ENCODE peak calls at places on chromosomes 2 and 18, in seven cellular contexts. One of them, this sample, is unnamed.

GRCh38 chr2:35783723-35784122 is 571.9 kb upstream of the CRIM1 start:
- DNase-seq in upper lobe of left lung: no peak
- DNase-seq in esophagus squamous epithelium: no peak
- DNase-seq in IMR-90: no peak
- DNase-seq in body of pancreas: peak
- DNase-seq in vagina: no peak
- DNase-seq in right lobe of liver: no peak
- DNase-seq in this sample: no peak

GRCh38 chr2:11134349-11134748 is 20.9 kb upstream of the SLC66A3 start:
- DNase-seq in upper lobe of left lung: no peak
- DNase-seq in esophagus squamous epithelium: no peak
- DNase-seq in IMR-90: no peak
- DNase-seq in body of pancreas: no peak
- DNase-seq in vagina: no peak
- DNase-seq in right lobe of liver: no peak
- DNase-seq in this sample: no peak

GRCh38 chr2:55620123-55620779 is 2.8 kb upstream of the PPP4R3B start:
- DNase-seq in upper lobe of left lung: no peak
- DNase-seq in esophagus squamous epithelium: no peak
- DNase-seq in IMR-90: peak
- DNase-seq in body of pancreas: peak
- DNase-seq in vagina: no peak
- DNase-seq in right lobe of liver: no peak
- DNase-seq in this sample: no peak

GRCh38 chr2:45014016-45014702 is 4.9 kb upstream of the SIX2 start:
- DNase-seq in upper lobe of left lung: peak
- DNase-seq in esophagus squamous epithelium: no peak
- DNase-seq in IMR-90: no peak
- DNase-seq in body of pancreas: peak
- DNase-seq in vagina: no peak
- DNase-seq in right lobe of liver: peak
- DNase-seq in this sample: peak

GRCh38 chr2:196268538-196269338 is 97.4 kb upstream of the STK17B start:
- DNase-seq in upper lobe of left lung: no peak
- DNase-seq in esophagus squamous epithelium: no peak
- DNase-seq in IMR-90: peak
- DNase-seq in body of pancreas: no peak
- DNase-seq in vagina: no peak
- DNase-seq in right lobe of liver: no peak
- DNase-seq in this sample: no peak

GRCh38 chr2:237354930-237355329 is 59.0 kb downstream of the COL6A3 start:
- DNase-seq in upper lobe of left lung: no peak
- DNase-seq in esophagus squamous epithelium: no peak
- DNase-seq in IMR-90: peak
- DNase-seq in body of pancreas: no peak
- DNase-seq in vagina: peak
- DNase-seq in right lobe of liver: no peak
- DNase-seq in this sample: no peak

GRCh38 chr2:18795881-18796280 is 206.5 kb upstream of the NT5C1B start:
- DNase-seq in upper lobe of left lung: no peak
- DNase-seq in esophagus squamous epithelium: no peak
- DNase-seq in IMR-90: peak
- DNase-seq in body of pancreas: no peak
- DNase-seq in vagina: no peak
- DNase-seq in right lobe of liver: no peak
- DNase-seq in this sample: no peak

GRCh38 chr2:219041252-219041651 is at the start of gene CFAP65:
- DNase-seq in upper lobe of left lung: no peak
- DNase-seq in esophagus squamous epithelium: no peak
- DNase-seq in IMR-90: peak
- DNase-seq in body of pancreas: peak
- DNase-seq in vagina: no peak
- DNase-seq in right lobe of liver: no peak
- DNase-seq in this sample: no peak

GRCh38 chr2:74077636-74078035 is 70.1 kb downstream of the BOLA3 start:
- DNase-seq in upper lobe of left lung: no peak
- DNase-seq in esophagus squamous epithelium: no peak
- DNase-seq in IMR-90: no peak
- DNase-seq in body of pancreas: no peak
- DNase-seq in vagina: no peak
- DNase-seq in right lobe of liver: no peak
- DNase-seq in this sample: peak

GRCh38 chr2:18455256-18455862 is 105.1 kb downstream of the RDH14 start:
- DNase-seq in upper lobe of left lung: no peak
- DNase-seq in esophagus squamous epithelium: no peak
- DNase-seq in IMR-90: peak
- DNase-seq in body of pancreas: no peak
- DNase-seq in vagina: no peak
- DNase-seq in right lobe of liver: no peak
- DNase-seq in this sample: no peak

GRCh38 chr2:2101924-2102323 is 229.2 kb downstream of the MYT1L start:
- DNase-seq in upper lobe of left lung: no peak
- DNase-seq in esophagus squamous epithelium: no peak
- DNase-seq in IMR-90: no peak
- DNase-seq in body of pancreas: no peak
- DNase-seq in vagina: no peak
- DNase-seq in right lobe of liver: no peak
- DNase-seq in this sample: no peak

GRCh38 chr18:62519684-62520083 is 3.1 kb upstream of the ZCCHC2 start:
- DNase-seq in upper lobe of left lung: no peak
- DNase-seq in esophagus squamous epithelium: no peak
- DNase-seq in IMR-90: no peak
- DNase-seq in body of pancreas: no peak
- DNase-seq in vagina: no peak
- DNase-seq in right lobe of liver: no peak
- DNase-seq in this sample: no peak

GRCh38 chr2:151637284-151637781 is 96.9 kb downstream of the NEB start:
- DNase-seq in upper lobe of left lung: no peak
- DNase-seq in esophagus squamous epithelium: no peak
- DNase-seq in IMR-90: no peak
- DNase-seq in body of pancreas: no peak
- DNase-seq in vagina: no peak
- DNase-seq in right lobe of liver: no peak
- DNase-seq in this sample: peak

GRCh38 chr2:101999122-101999789 is 7.5 kb downstream of the IL1R2 start:
- DNase-seq in upper lobe of left lung: no peak
- DNase-seq in esophagus squamous epithelium: no peak
- DNase-seq in IMR-90: peak
- DNase-seq in body of pancreas: peak
- DNase-seq in vagina: no peak
- DNase-seq in right lobe of liver: no peak
- DNase-seq in this sample: no peak

GRCh38 chr2:112065486-112065885 is 10.4 kb downstream of the TMEM87B start:
- DNase-seq in upper lobe of left lung: no peak
- DNase-seq in esophagus squamous epithelium: no peak
- DNase-seq in IMR-90: no peak
- DNase-seq in body of pancreas: no peak
- DNase-seq in vagina: no peak
- DNase-seq in right lobe of liver: no peak
- DNase-seq in this sample: no peak

GRCh38 chr2:112065966-112066365 is 10.9 kb downstream of the TMEM87B start:
- DNase-seq in upper lobe of left lung: no peak
- DNase-seq in esophagus squamous epithelium: no peak
- DNase-seq in IMR-90: peak
- DNase-seq in body of pancreas: no peak
- DNase-seq in vagina: no peak
- DNase-seq in right lobe of liver: no peak
- DNase-seq in this sample: no peak

GRCh38 chr2:112061840-112062239 is 6.8 kb downstream of the TMEM87B start:
- DNase-seq in upper lobe of left lung: no peak
- DNase-seq in esophagus squamous epithelium: no peak
- DNase-seq in IMR-90: no peak
- DNase-seq in body of pancreas: no peak
- DNase-seq in vagina: no peak
- DNase-seq in right lobe of liver: no peak
- DNase-seq in this sample: no peak

GRCh38 chr2:112061299-112061698 is 6.2 kb downstream of the TMEM87B start:
- DNase-seq in upper lobe of left lung: no peak
- DNase-seq in esophagus squamous epithelium: no peak
- DNase-seq in IMR-90: no peak
- DNase-seq in body of pancreas: no peak
- DNase-seq in vagina: no peak
- DNase-seq in right lobe of liver: no peak
- DNase-seq in this sample: no peak

DNA sequence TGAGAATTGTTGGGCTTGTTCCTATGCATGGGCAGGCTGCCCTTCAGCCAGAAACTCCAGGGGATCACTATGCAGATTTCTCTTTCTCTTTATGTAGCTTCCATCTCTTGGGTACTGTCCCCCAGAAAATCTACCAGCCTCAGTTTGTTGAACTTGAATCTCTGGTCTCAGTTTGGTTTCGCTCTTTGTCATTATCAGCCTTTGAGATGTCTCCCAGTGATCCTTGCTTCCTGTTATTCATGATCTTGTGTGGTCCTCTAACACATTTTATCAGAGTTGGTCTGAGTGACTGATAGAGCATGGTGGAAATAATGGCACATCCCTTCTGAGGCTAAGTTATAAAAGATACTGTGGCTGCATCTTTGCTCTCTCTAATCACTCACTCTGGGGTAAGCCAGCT is 7.8 kb downstream of the TMEM87B start:
- DNase-seq in upper lobe of left lung: no peak
- DNase-seq in esophagus squamous epithelium: no peak
- DNase-seq in IMR-90: no peak
- DNase-seq in body of pancreas: no peak
- DNase-seq in vagina: no peak
- DNase-seq in right lobe of liver: no peak
- DNase-seq in this sample: no peak
- TF ChIP-seq POLR2A in upper lobe of left lung: no peak
- TF ChIP-seq POLR2A in esophagus squamous epithelium: no peak
- TF ChIP-seq POLR2A in IMR-90: no peak
- TF ChIP-seq POLR2A in body of pancreas: no peak
- TF ChIP-seq POLR2A in vagina: no peak
- TF ChIP-seq POLR2A in right lobe of liver: no peak
- TF ChIP-seq POLR2A in this sample: no peak

GRCh38 chr2:230416061-230416721 is at the start of gene SP100:
- DNase-seq in upper lobe of left lung: peak
- DNase-seq in esophagus squamous epithelium: peak
- DNase-seq in IMR-90: peak
- DNase-seq in body of pancreas: peak
- DNase-seq in vagina: no peak
- DNase-seq in right lobe of liver: peak
- DNase-seq in this sample: peak
- TF ChIP-seq POLR2A in upper lobe of left lung: peak
- TF ChIP-seq POLR2A in esophagus squamous epithelium: peak
- TF ChIP-seq POLR2A in IMR-90: peak
- TF ChIP-seq POLR2A in body of pancreas: peak
- TF ChIP-seq POLR2A in vagina: no peak
- TF ChIP-seq POLR2A in right lobe of liver: peak
- TF ChIP-seq POLR2A in this sample: no peak

DNA sequence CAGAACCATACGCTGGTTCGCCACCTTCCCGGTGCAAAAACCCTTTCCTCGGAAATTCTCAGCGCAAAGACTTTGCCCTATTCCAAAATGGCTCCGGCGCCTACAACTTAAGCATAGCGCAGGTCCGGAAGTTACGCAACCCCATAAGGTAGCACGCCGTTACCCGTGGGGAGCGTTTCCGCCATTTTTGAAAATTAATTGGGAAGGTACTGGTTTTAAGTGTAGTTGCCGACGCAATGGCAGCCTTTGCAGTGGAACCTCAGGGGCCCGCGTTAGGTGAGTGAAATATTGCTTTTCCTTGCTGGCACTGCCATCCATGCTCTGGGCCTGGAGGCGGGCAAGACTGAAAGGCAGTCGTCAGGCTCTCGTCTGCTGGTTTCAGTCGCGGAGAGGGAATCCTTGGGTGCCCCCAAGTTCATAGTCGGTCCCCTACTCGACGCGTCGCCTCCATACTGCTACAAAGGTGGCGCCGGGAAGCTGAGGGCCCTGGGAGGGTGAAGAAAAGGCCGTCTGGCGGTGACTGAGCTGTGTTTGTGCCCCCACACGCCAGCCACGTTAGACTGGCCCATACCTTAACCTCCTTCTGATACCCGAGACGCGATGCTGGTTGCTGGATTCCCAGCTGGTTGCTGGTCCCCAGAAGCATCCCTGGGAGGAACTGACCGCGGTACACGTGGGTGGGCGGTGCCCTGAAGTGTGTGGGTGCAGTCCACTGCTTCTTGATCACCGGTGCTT is at the start of gene NUP35:
- DNase-seq in upper lobe of left lung: peak
- DNase-seq in esophagus squamous epithelium: peak
- DNase-seq in IMR-90: peak
- DNase-seq in body of pancreas: peak
- DNase-seq in vagina: peak
- DNase-seq in right lobe of liver: peak
- DNase-seq in this sample: peak
- TF ChIP-seq POLR2A in upper lobe of left lung: peak
- TF ChIP-seq POLR2A in esophagus squamous epithelium: peak
- TF ChIP-seq POLR2A in IMR-90: peak
- TF ChIP-seq POLR2A in body of pancreas: no peak
- TF ChIP-seq POLR2A in vagina: no peak
- TF ChIP-seq POLR2A in right lobe of liver: peak
- TF ChIP-seq POLR2A in this sample: no peak

GRCh38 chr2:28664120-28664842 is 87.3 kb upstream of the PPP1CB start:
- DNase-seq in upper lobe of left lung: peak
- DNase-seq in esophagus squamous epithelium: no peak
- DNase-seq in IMR-90: peak
- DNase-seq in body of pancreas: peak
- DNase-seq in vagina: no peak
- DNase-seq in right lobe of liver: no peak
- DNase-seq in this sample: peak

GRCh38 chr2:28662468-28663095 is 89.0 kb upstream of the PPP1CB start:
- DNase-seq in upper lobe of left lung: no peak
- DNase-seq in esophagus squamous epithelium: no peak
- DNase-seq in IMR-90: peak
- DNase-seq in body of pancreas: peak
- DNase-seq in vagina: no peak
- DNase-seq in right lobe of liver: no peak
- DNase-seq in this sample: no peak

GRCh38 chr2:28666496-28667184 is 85.0 kb upstream of the PPP1CB start:
- DNase-seq in upper lobe of left lung: no peak
- DNase-seq in esophagus squamous epithelium: no peak
- DNase-seq in IMR-90: peak
- DNase-seq in body of pancreas: no peak
- DNase-seq in vagina: no peak
- DNase-seq in right lobe of liver: no peak
- DNase-seq in this sample: no peak

GRCh38 chr2:28663359-28663758 is 88.3 kb upstream of the PPP1CB start:
- DNase-seq in upper lobe of left lung: no peak
- DNase-seq in esophagus squamous epithelium: no peak
- DNase-seq in IMR-90: peak
- DNase-seq in body of pancreas: no peak
- DNase-seq in vagina: no peak
- DNase-seq in right lobe of liver: no peak
- DNase-seq in this sample: no peak

DNA sequence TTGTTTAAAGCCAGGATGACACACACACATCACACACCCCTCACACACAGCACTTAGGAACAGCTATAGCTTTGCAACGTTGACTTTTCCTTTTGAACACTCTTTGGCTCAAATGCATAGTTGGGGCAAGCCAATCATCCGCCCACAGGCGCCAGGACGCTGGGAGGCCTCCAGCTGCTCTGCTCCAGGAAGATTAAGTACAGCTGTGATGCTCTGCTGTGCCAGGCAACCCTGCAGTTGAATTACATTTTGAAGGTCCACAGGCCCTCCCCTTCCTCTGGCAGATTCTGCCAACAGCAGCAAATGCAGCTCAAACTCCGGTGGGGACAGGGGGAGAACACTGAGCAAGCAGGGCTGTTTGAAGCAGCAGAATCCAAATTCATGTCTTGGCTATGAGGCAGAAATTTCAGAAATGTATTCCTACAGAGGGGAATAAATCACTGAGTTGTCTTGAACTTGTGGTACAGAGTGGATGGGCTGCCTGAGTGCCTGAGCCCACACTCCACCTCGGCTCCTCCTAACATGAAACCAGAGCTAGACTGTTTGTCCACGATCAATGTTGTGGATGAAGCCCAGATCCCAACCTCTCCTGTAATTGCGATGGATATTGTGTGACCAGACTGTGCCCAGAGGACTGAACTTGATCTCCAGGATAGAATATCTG is 86.5 kb upstream of the PPP1CB start:
- DNase-seq in upper lobe of left lung: peak
- DNase-seq in esophagus squamous epithelium: no peak
- DNase-seq in IMR-90: peak
- DNase-seq in body of pancreas: peak
- DNase-seq in vagina: no peak
- DNase-seq in right lobe of liver: peak
- DNase-seq in this sample: peak
- TF ChIP-seq POLR2A in upper lobe of left lung: no peak
- TF ChIP-seq POLR2A in esophagus squamous epithelium: no peak
- TF ChIP-seq POLR2A in IMR-90: no peak
- TF ChIP-seq POLR2A in body of pancreas: no peak
- TF ChIP-seq POLR2A in vagina: no peak
- TF ChIP-seq POLR2A in right lobe of liver: no peak
- TF ChIP-seq POLR2A in this sample: no peak

This sample was measured in heart left ventricle.